ENCODE peak calls at places on chromosomes 16 and 17, in five cellular contexts. J is OCI-LY7, A is PC-3, G is neural progenitor cell, E is GM23338. L is an unnamed sample.

GRCh38 chr17:48604770-48605329 is at the start of gene HOXB6:
- DNase-seq in J (no peak), A (peak), G (no peak), E (no peak), L (peak)

GRCh38 chr17:64393000-64393402 is 2.3 kb upstream of the PECAM1 start:
- DNase-seq in J (no peak), A (no peak), G (no peak), E (no peak), L (no peak)

GRCh38 chr16:84502075-84502474 is 2.4 kb downstream of the MEAK7 start:
- DNase-seq in J (no peak), A (peak), G (no peak), E (no peak), L (no peak)

GRCh38 chr17:20109121-20109520 is 100.0 kb downstream of the SPECC1 start:
- DNase-seq in J (no peak), A (no peak), G (no peak), E (no peak), L (no peak)

GRCh38 chr17:7479389-7480192 is at the start of gene ZBTB4:
- DNase-seq in J (peak), A (peak), G (peak), E (peak), L (peak)

GRCh38 chr16:35180970-35181369 is 1721.6 kb downstream of the TP53TG3F start:
- DNase-seq in J (no peak), A (no peak), G (no peak), E (no peak), L (no peak)

GRCh38 chr16:12340151-12340733 is 363.7 kb downstream of the SNX29 start:
- DNase-seq in J (peak), A (peak), G (peak), E (peak), L (peak)

GRCh38 chr17:35726609-35727460 is 4.6 kb upstream of the RASL10B start:
- DNase-seq in J (peak), A (peak), G (no peak), E (peak), L (peak)

GRCh38 chr17:50268040-50268439 is 6.2 kb upstream of the TMEM92 start:
- DNase-seq in J (no peak), A (no peak), G (no peak), E (no peak), L (no peak)

GRCh38 chr16:1221628-1222552 is 3.2 kb downstream of the TPSG1 start:
- DNase-seq in J (no peak), A (no peak), G (no peak), E (no peak), L (no peak)

GRCh38 chr17:2343421-2343820 is 6.1 kb downstream of the SGSM2 start:
- DNase-seq in J (no peak), A (peak), G (no peak), E (no peak), L (peak)

GRCh38 chr17:13003927-13004326 is 13.9 kb downstream of the ELAC2 start:
- DNase-seq in J (no peak), A (no peak), G (no peak), E (no peak), L (no peak)

GRCh38 chr16:24255446-24256352 is at the start of gene CACNG3:
- DNase-seq in J (peak), A (no peak), G (peak), E (peak), L (peak)

GRCh38 chr17:9878791-9879525 is 26.1 kb downstream of the RCVRN start:
- DNase-seq in J (no peak), A (no peak), G (no peak), E (no peak), L (peak)

GRCh38 chr16:3562914-3563480 is 14.2 kb downstream of the NLRC3 start:
- DNase-seq in J (no peak), A (no peak), G (no peak), E (no peak), L (no peak)

GRCh38 chr16:66519482-66519881 is 30.4 kb downstream of the TK2 start:
- DNase-seq in J (no peak), A (no peak), G (no peak), E (no peak), L (no peak)

GRCh38 chr17:67452681-67453554 is 75.8 kb downstream of the PITPNC1 start:
- DNase-seq in J (peak), A (no peak), G (no peak), E (no peak), L (no peak)

GRCh38 chr17:37520174-37520573 is 30.5 kb downstream of the DUSP14 start:
- DNase-seq in J (no peak), A (no peak), G (no peak), E (peak), L (no peak)

GRCh38 chr17:19502517-19502916 is 31.1 kb upstream of the SLC47A1 start:
- DNase-seq in J (no peak), A (no peak), G (no peak), E (no peak), L (no peak)

GRCh38 chr17:67970783-67971182 is 25.5 kb downstream of the C17orf58 start:
- DNase-seq in J (no peak), A (no peak), G (no peak), E (peak), L (no peak)

GRCh38 chr16:48203974-48204824 is 39.9 kb upstream of the LONP2 start:
- DNase-seq in J (no peak), A (no peak), G (no peak), E (no peak), L (no peak)

GRCh38 chr17:32575865-32576264 is 89.1 kb downstream of the CDK5R1 start:
- DNase-seq in J (no peak), A (no peak), G (no peak), E (no peak), L (no peak)

GRCh38 chr17:58219789-58220183 is 731 bp upstream of the MKS1 start:
- DNase-seq in J (no peak), A (peak), G (no peak), E (no peak), L (peak)

GRCh38 chr17:64449545-64449944 is 630 bp downstream of the MILR1 start:
- DNase-seq in J (peak), A (no peak), G (no peak), E (no peak), L (peak)

GRCh38 chr17:70239391-70239826 is 70.1 kb downstream of the KCNJ2 start:
- DNase-seq in J (no peak), A (no peak), G (no peak), E (no peak), L (no peak)

DNA sequence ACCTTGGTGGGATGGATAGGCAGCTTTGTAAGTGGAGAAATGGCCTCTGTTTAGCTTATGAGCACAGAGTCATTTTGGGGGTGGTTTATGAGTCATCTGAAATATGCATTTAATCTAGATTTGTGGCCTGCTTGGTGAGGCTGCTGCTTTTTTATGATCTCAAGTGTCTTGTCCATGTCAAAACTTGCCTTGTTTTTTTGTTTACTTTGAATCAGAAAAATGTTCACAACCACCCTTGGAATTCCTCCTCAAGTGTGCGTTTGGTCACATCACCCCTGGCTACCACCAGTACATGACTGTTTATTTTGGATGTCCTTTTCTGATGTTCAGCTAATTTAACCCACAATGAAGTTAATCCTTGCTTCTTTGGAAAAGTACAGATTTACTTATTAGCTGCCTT is 64.6 kb downstream of the FTO start:
- DNase-seq in J (no peak), A (peak), G (no peak), E (no peak), L (peak)
- TF ChIP-seq EZH2phosphoT487 in J (no peak), A (no peak), G (no peak), E (no peak), L (peak)

GRCh38 chr16:50315346-50315997 is 49.1 kb downstream of the ADCY7 start:
- DNase-seq in J (no peak), A (no peak), G (no peak), E (no peak), L (no peak)
- TF ChIP-seq EZH2phosphoT487 in J (no peak), A (no peak), G (no peak), E (no peak), L (no peak)

GRCh38 chr17:74096456-74096855 is 107.0 kb upstream of the RPL38 start:
- DNase-seq in J (no peak), A (no peak), G (no peak), E (no peak), L (no peak)

GRCh38 chr17:74099441-74100340 is 103.8 kb upstream of the RPL38 start:
- DNase-seq in J (no peak), A (no peak), G (no peak), E (no peak), L (no peak)

GRCh38 chr17:74098378-74099024 is 105.0 kb upstream of the RPL38 start:
- DNase-seq in J (no peak), A (no peak), G (no peak), E (no peak), L (no peak)

GRCh38 chr17:74094651-74095050 is 108.8 kb upstream of the RPL38 start:
- DNase-seq in J (no peak), A (no peak), G (no peak), E (no peak), L (no peak)

GRCh38 chr17:74097461-74098131 is 105.9 kb upstream of the RPL38 start:
- DNase-seq in J (no peak), A (no peak), G (no peak), E (no peak), L (no peak)
- TF ChIP-seq EZH2phosphoT487 in J (no peak), A (no peak), G (no peak), E (no peak), L (no peak)

GRCh38 chr17:80880650-80880989 is 111.0 kb upstream of the CHMP6 start:
- DNase-seq in J (no peak), A (no peak), G (no peak), E (no peak), L (no peak)

GRCh38 chr17:80882926-80883685 is 108.5 kb upstream of the CHMP6 start:
- DNase-seq in J (no peak), A (no peak), G (no peak), E (no peak), L (no peak)

GRCh38 chr17:80879723-80880649 is 111.7 kb upstream of the CHMP6 start:
- DNase-seq in J (no peak), A (no peak), G (no peak), E (no peak), L (no peak)

GRCh38 chr17:80882323-80882722 is 109.3 kb upstream of the CHMP6 start:
- DNase-seq in J (no peak), A (no peak), G (no peak), E (no peak), L (no peak)

DNA sequence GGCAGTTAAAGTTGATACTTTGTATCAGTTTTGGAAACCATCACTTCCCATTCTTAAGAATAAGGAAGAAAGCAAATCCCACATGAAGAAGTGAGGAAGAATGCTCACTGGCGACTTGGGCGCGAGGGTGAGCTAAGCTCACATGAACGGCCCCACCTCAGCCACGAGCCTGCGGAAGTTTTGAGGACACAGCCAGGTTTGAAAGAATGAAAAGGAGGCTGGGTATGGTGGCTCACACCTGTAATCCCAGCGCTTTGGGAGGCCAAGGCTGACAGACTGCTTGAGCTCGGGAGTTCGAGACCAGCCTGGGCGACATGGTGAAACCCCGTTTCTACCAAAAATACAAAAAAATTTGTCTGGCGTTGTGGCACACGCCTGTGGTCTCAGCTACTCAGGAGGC is 110.3 kb upstream of the CHMP6 start:
- DNase-seq in J (no peak), A (no peak), G (no peak), E (no peak), L (no peak)
- TF ChIP-seq EZH2phosphoT487 in J (no peak), A (no peak), G (no peak), E (no peak), L (no peak)

GRCh38 chr16:72362972-72363371 is 191.0 kb upstream of the PMFBP1 start:
- DNase-seq in J (no peak), A (no peak), G (no peak), E (no peak), L (no peak)

GRCh38 chr16:72367841-72368240 is 195.9 kb upstream of the PMFBP1 start:
- DNase-seq in J (no peak), A (no peak), G (no peak), E (no peak), L (peak)

GRCh38 chr16:72357860-72358259 is 185.9 kb upstream of the PMFBP1 start:
- DNase-seq in J (no peak), A (no peak), G (no peak), E (no peak), L (no peak)

GRCh38 chr16:72362476-72362875 is 190.5 kb upstream of the PMFBP1 start:
- DNase-seq in J (no peak), A (no peak), G (no peak), E (no peak), L (no peak)
- TF ChIP-seq EZH2phosphoT487 in J (no peak), A (no peak), G (no peak), E (no peak), L (no peak)